ENCODE peak calls at places on chromosome 3, in five cellular contexts. One of them, this sample, is unnamed. For H3K27me3, the result is how much of the 10 kb centered on the place peaks cover.

GRCh38 chr3:38578551-38578950 is 70.9 kb downstream of the SCN5A start:
- DNase-seq in uterus: no peak
- DNase-seq in body of pancreas: no peak
- DNase-seq in IMR-90: no peak
- DNase-seq in heart left ventricle: peak
- DNase-seq in this sample: no peak

GRCh38 chr3:190983875-190984274 is 121.4 kb upstream of the GMNC start:
- DNase-seq in IMR-90: no peak
- DNase-seq in heart left ventricle: no peak
- DNase-seq in uterus: no peak
- DNase-seq in body of pancreas: no peak
- DNase-seq in this sample: no peak

GRCh38 chr3:11621077-11621476 is 22.6 kb downstream of the VGLL4 start:
- DNase-seq in uterus: no peak
- DNase-seq in IMR-90: no peak
- DNase-seq in body of pancreas: no peak
- DNase-seq in heart left ventricle: no peak
- DNase-seq in this sample: no peak

GRCh38 chr3:27630892-27631291 is 91.2 kb downstream of the EOMES start:
- DNase-seq in body of pancreas: no peak
- DNase-seq in heart left ventricle: no peak
- DNase-seq in uterus: no peak
- DNase-seq in IMR-90: peak
- DNase-seq in this sample: no peak

GRCh38 chr3:42662037-42662812 is 8.7 kb downstream of the ZBTB47 start:
- DNase-seq in IMR-90: no peak
- DNase-seq in body of pancreas: no peak
- DNase-seq in heart left ventricle: no peak
- DNase-seq in uterus: no peak
- DNase-seq in this sample: no peak

GRCh38 chr3:20110826-20111225 is 70.6 kb downstream of the KAT2B start:
- DNase-seq in heart left ventricle: no peak
- DNase-seq in uterus: no peak
- DNase-seq in IMR-90: no peak
- DNase-seq in body of pancreas: no peak
- DNase-seq in this sample: no peak

GRCh38 chr3:80000022-80000421 is 232.2 kb upstream of the ROBO1 start:
- DNase-seq in heart left ventricle: no peak
- DNase-seq in body of pancreas: no peak
- DNase-seq in IMR-90: no peak
- DNase-seq in uterus: no peak
- DNase-seq in this sample: no peak

GRCh38 chr3:170357920-170358854 is 672 bp downstream of the SKIL start:
- DNase-seq in body of pancreas: peak
- DNase-seq in heart left ventricle: peak
- DNase-seq in IMR-90: peak
- DNase-seq in uterus: peak
- DNase-seq in this sample: peak

GRCh38 chr3:129599607-129600006 is 6.9 kb downstream of the PLXND1 start:
- DNase-seq in uterus: peak
- DNase-seq in body of pancreas: no peak
- DNase-seq in IMR-90: peak
- DNase-seq in heart left ventricle: peak
- DNase-seq in this sample: peak

GRCh38 chr3:7876741-7877297 is 624.8 kb upstream of the LMCD1 start:
- DNase-seq in heart left ventricle: no peak
- DNase-seq in body of pancreas: no peak
- DNase-seq in uterus: no peak
- DNase-seq in IMR-90: no peak
- DNase-seq in this sample: no peak

GRCh38 chr3:39147711-39148115 is 5.7 kb downstream of the CSRNP1 start:
- DNase-seq in IMR-90: peak
- DNase-seq in uterus: no peak
- DNase-seq in body of pancreas: no peak
- DNase-seq in heart left ventricle: peak
- DNase-seq in this sample: no peak

GRCh38 chr3:179967622-179968021 is 69.1 kb downstream of the PEX5L start:
- DNase-seq in IMR-90: peak
- DNase-seq in uterus: no peak
- DNase-seq in heart left ventricle: no peak
- DNase-seq in body of pancreas: no peak
- DNase-seq in this sample: no peak
- H3K27me3 ChIP-seq in IMR-90: under half
- H3K27me3 ChIP-seq in uterus: under half
- H3K27me3 ChIP-seq in heart left ventricle: under half
- H3K27me3 ChIP-seq in body of pancreas: under half
- H3K27me3 ChIP-seq in this sample: under half

GRCh38 chr3:13705702-13706280 is 156.9 kb downstream of the FBLN2 start:
- DNase-seq in uterus: peak
- DNase-seq in heart left ventricle: no peak
- DNase-seq in IMR-90: no peak
- DNase-seq in body of pancreas: no peak
- DNase-seq in this sample: peak
- H3K27me3 ChIP-seq in uterus: under half
- H3K27me3 ChIP-seq in heart left ventricle: under half
- H3K27me3 ChIP-seq in IMR-90: under half
- H3K27me3 ChIP-seq in body of pancreas: under half
- H3K27me3 ChIP-seq in this sample: under half

GRCh38 chr3:46884427-46884826 is 6.9 kb downstream of the PTH1R start:
- DNase-seq in body of pancreas: no peak
- DNase-seq in uterus: no peak
- DNase-seq in heart left ventricle: no peak
- DNase-seq in IMR-90: no peak
- DNase-seq in this sample: no peak
- H3K27me3 ChIP-seq in body of pancreas: under half
- H3K27me3 ChIP-seq in uterus: under half
- H3K27me3 ChIP-seq in heart left ventricle: under half
- H3K27me3 ChIP-seq in IMR-90: half or more
- H3K27me3 ChIP-seq in this sample: under half

DNA sequence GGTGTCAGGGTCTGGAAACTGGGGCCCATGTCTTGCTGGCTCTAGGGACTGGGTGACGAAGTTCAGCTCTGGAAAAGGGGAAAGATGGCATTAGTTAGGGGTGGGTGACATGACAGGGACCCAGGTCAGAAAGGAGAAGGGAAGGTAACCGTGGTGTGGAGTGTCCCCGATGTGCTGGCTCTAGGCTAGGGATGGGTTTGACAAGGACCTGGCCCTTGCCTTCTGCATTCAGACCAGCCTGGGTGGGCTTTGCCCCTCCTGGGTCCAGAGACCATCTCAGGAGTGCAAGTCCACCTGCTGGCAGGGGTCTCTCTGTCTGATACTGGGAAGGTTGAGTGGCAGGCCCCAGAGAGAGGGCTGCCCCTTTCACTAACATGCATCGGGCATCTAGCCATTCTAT is 28.7 kb upstream of the ATP2B2 start:
- DNase-seq in body of pancreas: no peak
- DNase-seq in uterus: no peak
- DNase-seq in heart left ventricle: peak
- DNase-seq in IMR-90: no peak
- DNase-seq in this sample: no peak
- H3K27me3 ChIP-seq in body of pancreas: under half
- H3K27me3 ChIP-seq in uterus: under half
- H3K27me3 ChIP-seq in heart left ventricle: under half
- H3K27me3 ChIP-seq in IMR-90: under half
- H3K27me3 ChIP-seq in this sample: under half